ENCODE peak calls at places on chromosomes 7 and 10, in ten cellular contexts. One of them, this sample, is unnamed.

GRCh38 chr7:74514131-74514591 is 60.5 kb downstream of the GTF2IRD1 start:
- DNase-seq in NCI-H2081: peak; percentile 71
- DNase-seq in fibroblast of pulmonary artery: no peak
- DNase-seq in GM10248: no peak
- DNase-seq in Calu3: no peak
- DNase-seq in T47D: no peak
- DNase-seq in BE2C: peak; percentile 64
- DNase-seq in NCI-H1092: peak; percentile 55
- DNase-seq in LNCaP clone FGC: no peak
- DNase-seq in iris pigment epithelial cell: no peak
- DNase-seq in this sample: no peak

GRCh38 chr10:113524539-113525490 is 28.0 kb upstream of the HABP2 start:
- DNase-seq in T47D: no peak
- DNase-seq in iris pigment epithelial cell: peak; percentile 11
- DNase-seq in Calu3: no peak
- DNase-seq in NCI-H2081: no peak
- DNase-seq in NCI-H1092: no peak
- DNase-seq in LNCaP clone FGC: no peak
- DNase-seq in BE2C: no peak
- DNase-seq in GM10248: no peak
- DNase-seq in fibroblast of pulmonary artery: peak; percentile 12
- DNase-seq in this sample: no peak

GRCh38 chr10:72367301-72367970 is 12.7 kb upstream of the DNAJB12 start:
- DNase-seq in iris pigment epithelial cell: peak; percentile 34
- DNase-seq in Calu3: no peak
- DNase-seq in NCI-H1092: no peak
- DNase-seq in BE2C: no peak
- DNase-seq in fibroblast of pulmonary artery: peak; percentile 16
- DNase-seq in T47D: no peak
- DNase-seq in NCI-H2081: no peak
- DNase-seq in LNCaP clone FGC: no peak
- DNase-seq in GM10248: no peak
- DNase-seq in this sample: no peak

GRCh38 chr7:112414855-112415490 is 35.3 kb upstream of the IFRD1 start:
- DNase-seq in BE2C: no peak
- DNase-seq in fibroblast of pulmonary artery: peak; percentile 68
- DNase-seq in LNCaP clone FGC: peak; percentile 45
- DNase-seq in NCI-H2081: peak; percentile 55
- DNase-seq in Calu3: no peak
- DNase-seq in GM10248: peak; percentile 19
- DNase-seq in NCI-H1092: peak; percentile 52
- DNase-seq in T47D: peak; percentile 61
- DNase-seq in iris pigment epithelial cell: peak; percentile 54
- DNase-seq in this sample: peak; percentile 72

GRCh38 chr10:33350041-33350440 is 15.6 kb upstream of the NRP1 start:
- DNase-seq in GM10248: no peak
- DNase-seq in LNCaP clone FGC: no peak
- DNase-seq in BE2C: no peak
- DNase-seq in iris pigment epithelial cell: no peak
- DNase-seq in NCI-H1092: no peak
- DNase-seq in NCI-H2081: no peak
- DNase-seq in fibroblast of pulmonary artery: no peak
- DNase-seq in T47D: no peak
- DNase-seq in Calu3: no peak
- DNase-seq in this sample: no peak

GRCh38 chr10:122121059-122121458 is 132.1 kb downstream of the TACC2 start:
- DNase-seq in Calu3: no peak
- DNase-seq in BE2C: no peak
- DNase-seq in GM10248: no peak
- DNase-seq in iris pigment epithelial cell: no peak
- DNase-seq in LNCaP clone FGC: peak; percentile 95
- DNase-seq in fibroblast of pulmonary artery: no peak
- DNase-seq in NCI-H2081: no peak
- DNase-seq in NCI-H1092: no peak
- DNase-seq in T47D: peak; percentile 9
- DNase-seq in this sample: no peak

GRCh38 chr10:93208717-93209464 is 135.2 kb downstream of the CYP26A1 start:
- DNase-seq in LNCaP clone FGC: no peak
- DNase-seq in GM10248: no peak
- DNase-seq in fibroblast of pulmonary artery: peak; percentile 4
- DNase-seq in T47D: no peak
- DNase-seq in NCI-H2081: no peak
- DNase-seq in iris pigment epithelial cell: peak; percentile 51
- DNase-seq in Calu3: no peak
- DNase-seq in NCI-H1092: no peak
- DNase-seq in BE2C: no peak
- DNase-seq in this sample: no peak

GRCh38 chr10:125159932-125160855 is at the start of gene CTBP2:
- DNase-seq in NCI-H1092: no peak
- DNase-seq in T47D: peak; percentile 75
- DNase-seq in fibroblast of pulmonary artery: peak; percentile 60
- DNase-seq in GM10248: no peak
- DNase-seq in iris pigment epithelial cell: peak; percentile 49
- DNase-seq in NCI-H2081: no peak
- DNase-seq in Calu3: peak; percentile 49
- DNase-seq in LNCaP clone FGC: no peak
- DNase-seq in BE2C: peak; percentile 65
- DNase-seq in this sample: peak; percentile 59

GRCh38 chr10:46096909-46097575 is 51.0 kb upstream of the MSMB start:
- DNase-seq in GM10248: no peak
- DNase-seq in Calu3: no peak
- DNase-seq in iris pigment epithelial cell: no peak
- DNase-seq in LNCaP clone FGC: no peak
- DNase-seq in BE2C: peak; percentile 28
- DNase-seq in NCI-H2081: no peak
- DNase-seq in fibroblast of pulmonary artery: no peak
- DNase-seq in NCI-H1092: no peak
- DNase-seq in T47D: no peak
- DNase-seq in this sample: no peak

GRCh38 chr7:148084138-148084537 is 506.4 kb upstream of the C7orf33 start:
- DNase-seq in GM10248: no peak
- DNase-seq in T47D: peak; percentile 70
- DNase-seq in NCI-H1092: peak; percentile 82
- DNase-seq in Calu3: peak; percentile 44
- DNase-seq in NCI-H2081: peak; percentile 76
- DNase-seq in BE2C: peak; percentile 74
- DNase-seq in LNCaP clone FGC: peak; percentile 21
- DNase-seq in fibroblast of pulmonary artery: peak; percentile 66
- DNase-seq in iris pigment epithelial cell: peak; percentile 45
- DNase-seq in this sample: peak; percentile 81

GRCh38 chr10:90288403-90288933 is 569.4 kb downstream of the HTR7 start:
- DNase-seq in iris pigment epithelial cell: peak; percentile 65
- DNase-seq in NCI-H1092: no peak
- DNase-seq in fibroblast of pulmonary artery: peak; percentile 67
- DNase-seq in NCI-H2081: no peak
- DNase-seq in Calu3: peak; percentile 1
- DNase-seq in BE2C: no peak
- DNase-seq in LNCaP clone FGC: peak; percentile 4
- DNase-seq in T47D: peak; percentile 27
- DNase-seq in GM10248: no peak
- DNase-seq in this sample: peak; percentile 46

GRCh38 chr7:91603707-91604106 is 276.8 kb downstream of the MTERF1 start:
- DNase-seq in BE2C: no peak
- DNase-seq in NCI-H1092: peak; percentile 17
- DNase-seq in LNCaP clone FGC: no peak
- DNase-seq in iris pigment epithelial cell: no peak
- DNase-seq in Calu3: no peak
- DNase-seq in T47D: no peak
- DNase-seq in NCI-H2081: peak; percentile 5
- DNase-seq in GM10248: no peak
- DNase-seq in fibroblast of pulmonary artery: no peak
- DNase-seq in this sample: no peak

GRCh38 chr7:70060298-70061068 is 462.2 kb downstream of the AUTS2 start:
- DNase-seq in T47D: peak; percentile 68
- DNase-seq in BE2C: no peak
- DNase-seq in fibroblast of pulmonary artery: no peak
- DNase-seq in Calu3: no peak
- DNase-seq in LNCaP clone FGC: no peak
- DNase-seq in GM10248: no peak
- DNase-seq in NCI-H1092: no peak
- DNase-seq in NCI-H2081: no peak
- DNase-seq in iris pigment epithelial cell: no peak
- DNase-seq in this sample: no peak

GRCh38 chr7:86644282-86645173 is 819 bp downstream of the GRM3 start:
- DNase-seq in LNCaP clone FGC: no peak
- DNase-seq in NCI-H1092: no peak
- DNase-seq in iris pigment epithelial cell: no peak
- DNase-seq in GM10248: peak; percentile 20
- DNase-seq in T47D: no peak
- DNase-seq in fibroblast of pulmonary artery: no peak
- DNase-seq in BE2C: no peak
- DNase-seq in Calu3: no peak
- DNase-seq in NCI-H2081: no peak
- DNase-seq in this sample: no peak

GRCh38 chr7:43135129-43135528 is 22.7 kb downstream of the HECW1 start:
- DNase-seq in BE2C: no peak
- DNase-seq in NCI-H2081: no peak
- DNase-seq in NCI-H1092: no peak
- DNase-seq in GM10248: no peak
- DNase-seq in LNCaP clone FGC: no peak
- DNase-seq in fibroblast of pulmonary artery: no peak
- DNase-seq in iris pigment epithelial cell: no peak
- DNase-seq in Calu3: no peak
- DNase-seq in T47D: no peak
- DNase-seq in this sample: no peak

GRCh38 chr7:41059796-41060195 is 643.1 kb downstream of the INHBA start:
- DNase-seq in NCI-H1092: no peak
- DNase-seq in NCI-H2081: no peak
- DNase-seq in iris pigment epithelial cell: no peak
- DNase-seq in BE2C: no peak
- DNase-seq in T47D: no peak
- DNase-seq in fibroblast of pulmonary artery: no peak
- DNase-seq in LNCaP clone FGC: no peak
- DNase-seq in Calu3: no peak
- DNase-seq in GM10248: no peak
- DNase-seq in this sample: no peak

This sample was measured in HT-29.